ENCODE peak calls at places on chromosomes 2 and 18, in eight cellular contexts. A is dorsolateral prefrontal cortex, P is IMR-90, C is neural progenitor cell, Z is cardiac muscle cell, Y is kidney epithelial cell, M is endodermal cell, D is endothelial cell of umbilical vein. K is an unnamed sample.

GRCh38 chr2:126720031-126720368 is 64.0 kb downstream of the GYPC start:
- DNase-seq in A (no peak), P (peak; percentile 68), C (no peak), Z (no peak), Y (no peak), M (no peak), D (no peak), K (no peak)

GRCh38 chr18:3869848-3870247 is 419.9 kb downstream of the TGIF1 start:
- DNase-seq in A (no peak), P (peak; percentile 76), C (peak; percentile 62), Z (peak; percentile 51), Y (no peak), M (no peak), D (peak; percentile 68), K (no peak)

GRCh38 chr18:49481317-49481716 is 5.7 kb downstream of the C18orf32 start:
- DNase-seq in A (no peak), P (no peak), C (no peak), Z (no peak), Y (no peak), M (no peak), D (no peak), K (peak; percentile 53)

GRCh38 chr18:57980573-57981348 is 63.3 kb upstream of the NEDD4L start:
- DNase-seq in A (no peak), P (no peak), C (no peak), Z (no peak), Y (no peak), M (no peak), D (no peak), K (no peak)

GRCh38 chr2:28544915-28545589 is 49.2 kb downstream of the PLB1 start:
- DNase-seq in A (no peak), P (peak; percentile 15), C (no peak), Z (no peak), Y (no peak), M (no peak), D (no peak), K (peak; percentile 54)

GRCh38 chr18:5197032-5197434 is at the start of gene AKAIN1:
- DNase-seq in A (no peak), P (peak; percentile 18), C (peak; percentile 95), Z (peak; percentile 91), Y (no peak), M (peak; percentile 89), D (peak; percentile 31), K (peak; percentile 90)

GRCh38 chr2:48529676-48530032 is 300 bp upstream of the STON1 start:
- DNase-seq in A (no peak), P (no peak), C (no peak), Z (no peak), Y (no peak), M (no peak), D (no peak), K (no peak)

GRCh38 chr2:142874293-142874814 is 3.1 kb upstream of the KYNU start:
- DNase-seq in A (no peak), P (peak; percentile 95), C (no peak), Z (no peak), Y (peak; percentile 62), M (no peak), D (peak; percentile 87), K (no peak)

GRCh38 chr2:9741110-9741509 is 102.2 kb upstream of the TAF1B start:
- DNase-seq in A (no peak), P (no peak), C (no peak), Z (no peak), Y (no peak), M (no peak), D (no peak), K (no peak)

GRCh38 chr2:105489168-105489878 is 90.5 kb upstream of the FHL2 start:
- DNase-seq in A (no peak), P (no peak), C (no peak), Z (no peak), Y (no peak), M (no peak), D (no peak), K (no peak)

GRCh38 chr2:28054916-28055315 is 164.4 kb downstream of the BABAM2 start:
- DNase-seq in A (no peak), P (peak; percentile 67), C (no peak), Z (no peak), Y (no peak), M (no peak), D (peak; percentile 20), K (no peak)

GRCh38 chr2:104521247-104521646 is 332.7 kb upstream of the POU3F3 start:
- DNase-seq in A (no peak), P (no peak), C (peak; percentile 67), Z (peak; percentile 7), Y (no peak), M (peak; percentile 80), D (no peak), K (no peak)

GRCh38 chr2:147679664-147680502 is 164.9 kb upstream of the ACVR2A start:
- DNase-seq in A (no peak), P (peak; percentile 1), C (no peak), Z (no peak), Y (no peak), M (no peak), D (no peak), K (no peak)

DNA sequence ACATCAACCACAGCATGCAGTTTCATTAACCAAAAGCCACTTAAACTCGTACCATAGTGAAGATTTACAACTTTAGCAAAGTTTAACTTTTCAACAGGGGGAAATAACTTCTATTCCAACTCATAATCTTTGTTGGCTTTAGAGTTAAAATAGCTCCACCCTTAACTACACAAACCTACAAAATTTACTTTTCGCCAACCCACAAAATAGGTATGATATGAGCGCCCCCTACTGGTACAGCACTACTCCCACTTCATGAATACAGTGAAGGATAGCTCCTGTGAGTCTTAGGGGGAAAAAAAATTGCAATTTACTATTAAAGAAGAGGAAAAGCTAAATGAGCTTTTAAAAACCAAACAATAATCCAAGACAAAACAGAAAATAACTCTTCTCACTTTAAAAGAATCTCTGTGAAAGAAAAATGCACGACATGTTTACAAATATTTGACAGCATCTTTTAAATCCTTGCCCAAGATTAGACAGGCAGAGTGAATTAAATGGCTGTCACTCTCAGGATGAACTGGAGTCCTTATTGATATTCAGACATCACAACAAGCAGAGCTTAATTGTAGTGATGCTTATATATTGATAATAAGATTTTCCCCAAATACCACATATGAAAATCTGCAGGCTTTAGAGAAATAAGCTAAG is 32.2 kb downstream of the TMEFF2 start:
- DNase-seq in A (peak; percentile 32), P (peak; percentile 74), C (peak; percentile 73), Z (peak; percentile 80), Y (no peak), M (peak; percentile 86), D (peak; percentile 87), K (peak; percentile 56)
- TF ChIP-seq CTCF in A (peak; percentile 95), P (peak; percentile 92), C (peak; percentile 99), Z (peak; percentile 93), Y (peak; percentile 85), M (peak; percentile 96), D (peak; percentile 73), K (peak; percentile 91)

GRCh38 chr2:95297088-95297487 is at the start of gene KCNIP3:
- DNase-seq in A (peak; percentile 81), P (no peak), C (peak; percentile 52), Z (peak; percentile 44), Y (no peak), M (peak; percentile 70), D (no peak), K (no peak)

GRCh38 chr2:95299961-95300360 is 2.8 kb downstream of the KCNIP3 start:
- DNase-seq in A (no peak), P (no peak), C (no peak), Z (no peak), Y (no peak), M (no peak), D (no peak), K (no peak)

GRCh38 chr2:95296036-95296435 is 1.1 kb upstream of the KCNIP3 start:
- DNase-seq in A (peak; percentile 74), P (no peak), C (peak; percentile 30), Z (no peak), Y (no peak), M (no peak), D (no peak), K (no peak)

GRCh38 chr2:95298471-95299111 is 1.4 kb downstream of the KCNIP3 start:
- DNase-seq in A (no peak), P (no peak), C (no peak), Z (no peak), Y (no peak), M (no peak), D (no peak), K (no peak)

GRCh38 chr2:95297639-95298395 is 670 bp downstream of the KCNIP3 start:
- DNase-seq in A (no peak), P (no peak), C (no peak), Z (no peak), Y (no peak), M (no peak), D (no peak), K (no peak)
- H3K4me3 ChIP-seq in A (peak overlapping the region; percentile 37), P (no peak overlapping the region), C (no peak overlapping the region), Z (no peak overlapping the region), Y (peak overlapping the region; percentile 5), M (no peak overlapping the region), D (no peak overlapping the region), K (no peak overlapping the region)

GRCh38 chr2:166695154-166695553 is 193.1 kb upstream of the XIRP2 start:
- DNase-seq in A (no peak), P (no peak), C (no peak), Z (no peak), Y (no peak), M (no peak), D (no peak), K (no peak)

DNA sequence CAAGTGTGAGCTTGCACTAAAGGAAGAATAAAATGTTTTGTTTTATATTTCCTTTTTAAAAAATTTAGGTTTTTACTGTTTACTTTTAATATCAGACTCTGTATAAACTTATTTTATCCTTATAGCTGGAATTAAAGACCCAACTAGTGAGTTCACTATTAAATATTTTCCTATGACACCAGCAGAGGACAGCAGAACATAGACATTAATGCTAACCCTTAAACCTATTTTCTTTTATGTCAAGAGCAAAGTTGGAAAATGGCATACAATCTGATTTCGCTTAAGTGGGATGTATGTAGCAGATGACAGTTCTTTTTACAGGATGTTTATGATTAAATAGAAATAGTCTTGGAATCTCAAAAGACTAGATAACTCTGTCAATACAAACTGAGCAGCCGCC is 188.2 kb upstream of the XIRP2 start:
- DNase-seq in A (no peak), P (peak; percentile 52), C (no peak), Z (no peak), Y (no peak), M (no peak), D (no peak), K (no peak)
- TF ChIP-seq CTCF in A (no peak), P (peak; percentile 75), C (no peak), Z (no peak), Y (peak; percentile 17), M (peak; percentile 46), D (no peak), K (no peak)

GRCh38 chr2:184555352-184555751 is 43.0 kb upstream of the ZNF804A start:
- DNase-seq in A (no peak), P (no peak), C (no peak), Z (no peak), Y (no peak), M (no peak), D (no peak), K (no peak)

GRCh38 chr2:184558713-184559464 is 39.4 kb upstream of the ZNF804A start:
- DNase-seq in A (no peak), P (no peak), C (no peak), Z (no peak), Y (no peak), M (no peak), D (no peak), K (no peak)

GRCh38 chr2:184551631-184552030 is 46.7 kb upstream of the ZNF804A start:
- DNase-seq in A (no peak), P (no peak), C (no peak), Z (no peak), Y (no peak), M (no peak), D (no peak), K (no peak)

GRCh38 chr2:184556639-184557038 is 41.7 kb upstream of the ZNF804A start:
- DNase-seq in A (no peak), P (no peak), C (no peak), Z (no peak), Y (no peak), M (no peak), D (no peak), K (no peak)

GRCh38 chr2:184554736-184555135 is 43.6 kb upstream of the ZNF804A start:
- DNase-seq in A (no peak), P (peak; percentile 10), C (no peak), Z (no peak), Y (no peak), M (no peak), D (no peak), K (no peak)
- H3K4me3 ChIP-seq in A (no peak overlapping the region), P (no peak overlapping the region), C (no peak overlapping the region), Z (no peak overlapping the region), Y (no peak overlapping the region), M (no peak overlapping the region), D (no peak overlapping the region), K (no peak overlapping the region)